ENCODE peak calls at places on chromosomes 13 and 19, in ten cellular contexts. T, G, L, Y, D, W, B, Z, F and N are unnamed samples.

GRCh38 chr19:13748169-13748884 is 16.0 kb upstream of the MRI1 start:
- DNase-seq in T (no peak), G (no peak), L (no peak), Y (no peak), D (peak), W (no peak), B (no peak), Z (no peak), F (peak), N (peak)

GRCh38 chr19:12833747-12834417 is 497 bp downstream of the RTBDN start:
- DNase-seq in T (no peak), G (no peak), L (no peak), Y (no peak), D (peak), W (no peak), B (no peak), Z (no peak), F (peak), N (peak)

GRCh38 chr13:76852991-76853390 is 33.2 kb downstream of the KCTD12 start:
- DNase-seq in T (no peak), G (no peak), L (no peak), Y (no peak), D (peak), W (no peak), B (no peak), Z (no peak), F (no peak), N (no peak)

GRCh38 chr19:1672038-1672768 is 19.8 kb upstream of the TCF3 start:
- DNase-seq in T (no peak), G (no peak), L (no peak), Y (peak), D (peak), W (no peak), B (peak), Z (no peak), F (peak), N (peak)

GRCh38 chr19:6020166-6020967 is 42.4 kb upstream of the RANBP3 start:
- DNase-seq in T (no peak), G (no peak), L (no peak), Y (no peak), D (no peak), W (no peak), B (no peak), Z (no peak), F (no peak), N (no peak)

GRCh38 chr13:71801781-71802180 is 65.2 kb downstream of the DACH1 start:
- DNase-seq in T (no peak), G (no peak), L (no peak), Y (no peak), D (no peak), W (peak), B (no peak), Z (no peak), F (no peak), N (no peak)

GRCh38 chr13:100363874-100364273 is 224.7 kb downstream of the GGACT start:
- DNase-seq in T (no peak), G (peak), L (no peak), Y (no peak), D (no peak), W (no peak), B (no peak), Z (no peak), F (peak), N (no peak)

GRCh38 chr13:58712191-58712590 is 1080.6 kb downstream of the PCDH17 start:
- DNase-seq in T (no peak), G (no peak), L (no peak), Y (no peak), D (peak), W (no peak), B (no peak), Z (no peak), F (no peak), N (no peak)

GRCh38 chr13:35512271-35512920 is 35.9 kb upstream of the MAB21L1 start:
- DNase-seq in T (no peak), G (peak), L (no peak), Y (no peak), D (no peak), W (no peak), B (no peak), Z (no peak), F (peak), N (peak)

GRCh38 chr19:51094696-51095279 is 12.1 kb upstream of the KLK14 start:
- DNase-seq in T (no peak), G (no peak), L (no peak), Y (peak), D (no peak), W (no peak), B (no peak), Z (no peak), F (peak), N (peak)

GRCh38 chr13:83221256-83221655 is 661.0 kb downstream of the SLITRK1 start:
- DNase-seq in T (no peak), G (peak), L (no peak), Y (no peak), D (no peak), W (no peak), B (no peak), Z (no peak), F (no peak), N (no peak)

GRCh38 chr13:43629691-43630480 is 156.9 kb downstream of the ENOX1 start:
- DNase-seq in T (no peak), G (no peak), L (no peak), Y (no peak), D (no peak), W (no peak), B (no peak), Z (no peak), F (no peak), N (no peak)

GRCh38 chr13:109160887-109161669 is 531.7 kb downstream of the MYO16 start:
- DNase-seq in T (no peak), G (no peak), L (peak), Y (no peak), D (no peak), W (no peak), B (no peak), Z (no peak), F (no peak), N (no peak)

GRCh38 chr13:24699541-24699940 is 19.3 kb downstream of the ATP12A start:
- DNase-seq in T (no peak), G (no peak), L (no peak), Y (no peak), D (no peak), W (no peak), B (no peak), Z (no peak), F (no peak), N (no peak)

GRCh38 chr13:40562975-40563349 is 103.5 kb downstream of the FOXO1 start:
- DNase-seq in T (no peak), G (no peak), L (no peak), Y (no peak), D (no peak), W (no peak), B (peak), Z (peak), F (no peak), N (no peak)

GRCh38 chr19:6626764-6627163 is 35.8 kb upstream of the CD70 start:
- DNase-seq in T (no peak), G (no peak), L (no peak), Y (no peak), D (no peak), W (no peak), B (no peak), Z (no peak), F (no peak), N (no peak)

GRCh38 chr19:54154603-54155345 is 4.7 kb downstream of the LENG1 start:
- DNase-seq in T (no peak), G (no peak), L (no peak), Y (no peak), D (peak), W (no peak), B (no peak), Z (no peak), F (peak), N (peak)